ENCODE peak calls at places on chromosomes 12 and 14, in eight cellular contexts. One of them, this sample, is unnamed.

GRCh38 chr12:70929029-70929428 is 8.5 kb upstream of the PTPRR start:
- DNase-seq in left lung: no peak
- DNase-seq in tibial artery: no peak
- DNase-seq in GM23248: no peak
- DNase-seq in CD8-positive, alpha-beta memory T cell: no peak
- DNase-seq in small intestine: no peak
- DNase-seq in aorta: no peak
- DNase-seq in heart left ventricle: no peak
- DNase-seq in this sample: no peak

GRCh38 chr14:73188501-73188903 is 48.8 kb upstream of the PAPLN start:
- DNase-seq in left lung: no peak
- DNase-seq in tibial artery: no peak
- DNase-seq in GM23248: peak; percentile 69
- DNase-seq in CD8-positive, alpha-beta memory T cell: no peak
- DNase-seq in small intestine: no peak
- DNase-seq in aorta: no peak
- DNase-seq in heart left ventricle: no peak
- DNase-seq in this sample: no peak

GRCh38 chr12:12719496-12719895 is 2.3 kb downstream of the CDKN1B start:
- DNase-seq in left lung: no peak
- DNase-seq in tibial artery: no peak
- DNase-seq in GM23248: peak; percentile 30
- DNase-seq in CD8-positive, alpha-beta memory T cell: no peak
- DNase-seq in small intestine: peak; percentile 38
- DNase-seq in aorta: no peak
- DNase-seq in heart left ventricle: no peak
- DNase-seq in this sample: no peak

GRCh38 chr12:78651755-78652154 is 212.8 kb upstream of the SYT1 start:
- DNase-seq in left lung: no peak
- DNase-seq in tibial artery: no peak
- DNase-seq in GM23248: no peak
- DNase-seq in CD8-positive, alpha-beta memory T cell: no peak
- DNase-seq in small intestine: no peak
- DNase-seq in aorta: no peak
- DNase-seq in heart left ventricle: no peak
- DNase-seq in this sample: no peak

GRCh38 chr12:1792406-1792805 is 28.0 kb upstream of the LRTM2 start:
- DNase-seq in left lung: no peak
- DNase-seq in tibial artery: no peak
- DNase-seq in GM23248: no peak
- DNase-seq in CD8-positive, alpha-beta memory T cell: no peak
- DNase-seq in small intestine: no peak
- DNase-seq in aorta: peak; percentile 61
- DNase-seq in heart left ventricle: no peak
- DNase-seq in this sample: no peak

GRCh38 chr14:94005324-94005723 is 8.2 kb downstream of the CCDC197 start:
- DNase-seq in left lung: no peak
- DNase-seq in tibial artery: no peak
- DNase-seq in GM23248: peak; percentile 34
- DNase-seq in CD8-positive, alpha-beta memory T cell: no peak
- DNase-seq in small intestine: no peak
- DNase-seq in aorta: no peak
- DNase-seq in heart left ventricle: no peak
- DNase-seq in this sample: no peak

GRCh38 chr12:91483471-91483985 is 300.9 kb upstream of the DCN start:
- DNase-seq in left lung: no peak
- DNase-seq in tibial artery: no peak
- DNase-seq in GM23248: no peak
- DNase-seq in CD8-positive, alpha-beta memory T cell: no peak
- DNase-seq in small intestine: no peak
- DNase-seq in aorta: no peak
- DNase-seq in heart left ventricle: no peak
- DNase-seq in this sample: no peak

GRCh38 chr14:61475316-61475715 is 153.9 kb downstream of the PRKCH start:
- DNase-seq in left lung: no peak
- DNase-seq in tibial artery: no peak
- DNase-seq in GM23248: peak; percentile 88
- DNase-seq in CD8-positive, alpha-beta memory T cell: no peak
- DNase-seq in small intestine: peak; percentile 80
- DNase-seq in aorta: no peak
- DNase-seq in heart left ventricle: no peak
- DNase-seq in this sample: no peak

DNA sequence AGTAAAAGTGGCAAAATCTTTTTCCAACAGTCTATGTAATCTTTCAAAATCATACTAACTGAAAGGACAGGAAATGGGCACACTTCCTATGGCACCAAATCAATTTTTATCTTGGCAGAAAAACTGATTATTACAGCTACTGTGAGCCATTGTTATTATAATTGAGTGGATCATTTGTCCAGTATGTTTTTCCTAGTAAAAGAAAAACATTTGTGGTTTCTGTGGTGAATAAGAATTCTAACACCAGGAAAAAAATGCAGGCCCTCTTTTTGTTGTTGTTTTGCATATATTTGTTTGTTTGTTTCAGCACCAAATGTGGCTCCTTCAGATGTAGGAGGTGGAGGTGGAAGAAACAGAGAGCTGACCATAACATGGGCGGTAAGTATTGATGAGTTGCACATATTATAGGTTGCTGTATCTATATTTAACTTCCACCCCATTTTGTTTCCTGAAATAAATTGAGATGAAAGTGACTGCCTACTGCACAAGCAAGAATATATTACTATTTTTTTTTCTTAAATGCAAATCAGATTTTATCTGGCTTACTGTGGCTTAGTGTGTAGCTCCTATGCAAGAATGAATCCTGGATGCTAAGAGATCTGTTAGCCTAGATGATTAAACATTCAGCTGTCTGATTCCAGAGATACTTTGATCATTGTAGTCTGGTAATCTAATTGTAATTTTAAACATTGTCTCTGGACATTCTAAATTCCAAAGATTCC is 174.0 kb upstream of the PDZRN4 start:
- DNase-seq in left lung: no peak
- DNase-seq in tibial artery: no peak
- DNase-seq in GM23248: peak; percentile 17
- DNase-seq in CD8-positive, alpha-beta memory T cell: no peak
- DNase-seq in small intestine: no peak
- DNase-seq in aorta: no peak
- DNase-seq in heart left ventricle: no peak
- DNase-seq in this sample: no peak
- H3K4me3 ChIP-seq in left lung: no peak overlapping the region
- H3K4me3 ChIP-seq in tibial artery: no peak overlapping the region
- H3K4me3 ChIP-seq in GM23248: no peak overlapping the region
- H3K4me3 ChIP-seq in CD8-positive, alpha-beta memory T cell: no peak overlapping the region
- H3K4me3 ChIP-seq in small intestine: no peak overlapping the region
- H3K4me3 ChIP-seq in aorta: no peak overlapping the region
- H3K4me3 ChIP-seq in heart left ventricle: no peak overlapping the region
- H3K4me3 ChIP-seq in this sample: no peak overlapping the region

GRCh38 chr12:75212072-75212471 is 2.4 kb upstream of the KCNC2 start:
- DNase-seq in left lung: no peak
- DNase-seq in tibial artery: no peak
- DNase-seq in GM23248: no peak
- DNase-seq in CD8-positive, alpha-beta memory T cell: no peak
- DNase-seq in small intestine: no peak
- DNase-seq in aorta: no peak
- DNase-seq in heart left ventricle: no peak
- DNase-seq in this sample: no peak

GRCh38 chr12:75208851-75209781 is 523 bp downstream of the KCNC2 start:
- DNase-seq in left lung: no peak
- DNase-seq in tibial artery: no peak
- DNase-seq in GM23248: peak; percentile 51
- DNase-seq in CD8-positive, alpha-beta memory T cell: no peak
- DNase-seq in small intestine: no peak
- DNase-seq in aorta: peak; percentile 66
- DNase-seq in heart left ventricle: no peak
- DNase-seq in this sample: no peak

GRCh38 chr12:75209782-75210138 is at the start of gene KCNC2:
- DNase-seq in left lung: no peak
- DNase-seq in tibial artery: no peak
- DNase-seq in GM23248: no peak
- DNase-seq in CD8-positive, alpha-beta memory T cell: no peak
- DNase-seq in small intestine: no peak
- DNase-seq in aorta: no peak
- DNase-seq in heart left ventricle: no peak
- DNase-seq in this sample: no peak

GRCh38 chr12:75205556-75205955 is 4.1 kb downstream of the KCNC2 start:
- DNase-seq in left lung: no peak
- DNase-seq in tibial artery: no peak
- DNase-seq in GM23248: no peak
- DNase-seq in CD8-positive, alpha-beta memory T cell: no peak
- DNase-seq in small intestine: no peak
- DNase-seq in aorta: no peak
- DNase-seq in heart left ventricle: no peak
- DNase-seq in this sample: no peak

GRCh38 chr12:75207338-75208083 is 2.1 kb downstream of the KCNC2 start:
- DNase-seq in left lung: no peak
- DNase-seq in tibial artery: no peak
- DNase-seq in GM23248: no peak
- DNase-seq in CD8-positive, alpha-beta memory T cell: no peak
- DNase-seq in small intestine: no peak
- DNase-seq in aorta: peak; percentile 73
- DNase-seq in heart left ventricle: peak; percentile 49
- DNase-seq in this sample: no peak
- H3K27me3 ChIP-seq in left lung: peaks cover 63% of the 10 kb centered on the region
- H3K27me3 ChIP-seq in tibial artery: no peaks in the 10 kb centered on the region
- H3K27me3 ChIP-seq in GM23248: peaks cover 37% of the 10 kb centered on the region
- H3K27me3 ChIP-seq in CD8-positive, alpha-beta memory T cell: peaks cover 8% of the 10 kb centered on the region
- H3K27me3 ChIP-seq in small intestine: no peaks in the 10 kb centered on the region
- H3K27me3 ChIP-seq in aorta: peaks cover 2% of the 10 kb centered on the region
- H3K27me3 ChIP-seq in heart left ventricle: peaks cover 15% of the 10 kb centered on the region
- H3K27me3 ChIP-seq in this sample: peaks cover 46% of the 10 kb centered on the region

DNA sequence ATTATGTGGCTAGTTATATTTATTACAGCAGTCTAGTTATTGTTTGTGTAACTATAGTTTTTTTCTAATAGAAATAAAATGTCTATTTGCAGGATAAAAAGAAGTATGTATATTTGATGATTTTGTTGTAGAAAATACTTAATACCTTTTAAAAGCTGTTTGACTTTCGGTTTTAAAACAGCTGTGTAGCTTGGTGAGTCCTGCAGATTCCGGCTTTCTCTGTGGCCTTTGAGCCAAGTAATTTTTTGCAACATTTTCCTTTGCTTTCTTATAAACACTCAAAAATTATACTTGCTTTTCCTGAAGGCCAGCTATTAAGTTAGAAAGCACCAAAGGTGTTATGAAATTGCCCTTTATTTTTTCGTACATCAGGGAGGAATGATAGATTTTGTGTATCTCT is 63.5 kb downstream of the CRADD start:
- DNase-seq in left lung: no peak
- DNase-seq in tibial artery: no peak
- DNase-seq in GM23248: peak; percentile 73
- DNase-seq in CD8-positive, alpha-beta memory T cell: no peak
- DNase-seq in small intestine: peak; percentile 40
- DNase-seq in aorta: no peak
- DNase-seq in heart left ventricle: no peak
- DNase-seq in this sample: no peak
- H3K4me3 ChIP-seq in left lung: no peak overlapping the region
- H3K4me3 ChIP-seq in tibial artery: no peak overlapping the region
- H3K4me3 ChIP-seq in GM23248: peak overlapping the region; percentile 90
- H3K4me3 ChIP-seq in CD8-positive, alpha-beta memory T cell: no peak overlapping the region
- H3K4me3 ChIP-seq in small intestine: no peak overlapping the region
- H3K4me3 ChIP-seq in aorta: peak overlapping the region; percentile 14
- H3K4me3 ChIP-seq in heart left ventricle: peak overlapping the region; percentile 64
- H3K4me3 ChIP-seq in this sample: peak overlapping the region; percentile 20

DNA sequence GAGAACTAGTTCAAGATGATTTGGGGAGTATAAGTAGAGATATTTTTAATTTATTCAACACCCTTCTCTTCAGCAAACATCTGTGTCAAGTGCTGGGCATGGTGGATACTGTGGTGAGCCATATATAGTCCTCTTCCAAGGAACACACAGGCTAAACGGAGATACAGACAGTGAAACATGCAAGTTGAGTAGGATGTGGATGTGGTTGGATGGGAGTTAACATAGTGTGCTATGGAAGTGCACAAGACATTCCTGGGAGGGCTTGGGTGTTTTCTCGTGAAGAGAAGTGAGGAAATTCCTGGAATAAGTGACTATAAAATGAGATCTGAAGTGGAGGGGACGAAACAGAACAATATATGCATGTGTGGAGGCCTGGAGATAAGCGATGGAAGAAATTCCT is 181.1 kb upstream of the NPAS3 start:
- DNase-seq in left lung: no peak
- DNase-seq in tibial artery: no peak
- DNase-seq in GM23248: no peak
- DNase-seq in CD8-positive, alpha-beta memory T cell: no peak
- DNase-seq in small intestine: no peak
- DNase-seq in aorta: no peak
- DNase-seq in heart left ventricle: no peak
- DNase-seq in this sample: no peak
- H3K27me3 ChIP-seq in left lung: no peaks in the 10 kb centered on the region
- H3K27me3 ChIP-seq in tibial artery: no peaks in the 10 kb centered on the region
- H3K27me3 ChIP-seq in GM23248: no peaks in the 10 kb centered on the region
- H3K27me3 ChIP-seq in CD8-positive, alpha-beta memory T cell: no peaks in the 10 kb centered on the region
- H3K27me3 ChIP-seq in small intestine: no peaks in the 10 kb centered on the region
- H3K27me3 ChIP-seq in aorta: no peaks in the 10 kb centered on the region
- H3K27me3 ChIP-seq in heart left ventricle: no peaks in the 10 kb centered on the region
- H3K27me3 ChIP-seq in this sample: no peaks in the 10 kb centered on the region

GRCh38 chr12:48903363-48903981 is 21.8 kb downstream of the FKBP11 start:
- DNase-seq in left lung: peak; percentile 48
- DNase-seq in tibial artery: no peak
- DNase-seq in GM23248: peak; percentile 31
- DNase-seq in CD8-positive, alpha-beta memory T cell: no peak
- DNase-seq in small intestine: peak; percentile 67
- DNase-seq in aorta: no peak
- DNase-seq in heart left ventricle: no peak
- DNase-seq in this sample: no peak
- H3K4me3 ChIP-seq in left lung: no peak overlapping the region
- H3K4me3 ChIP-seq in tibial artery: peak overlapping the region; percentile 46
- H3K4me3 ChIP-seq in GM23248: no peak overlapping the region
- H3K4me3 ChIP-seq in CD8-positive, alpha-beta memory T cell: no peak overlapping the region
- H3K4me3 ChIP-seq in small intestine: no peak overlapping the region
- H3K4me3 ChIP-seq in aorta: no peak overlapping the region
- H3K4me3 ChIP-seq in heart left ventricle: peak overlapping the region; percentile 50
- H3K4me3 ChIP-seq in this sample: peak overlapping the region; percentile 37

DNA sequence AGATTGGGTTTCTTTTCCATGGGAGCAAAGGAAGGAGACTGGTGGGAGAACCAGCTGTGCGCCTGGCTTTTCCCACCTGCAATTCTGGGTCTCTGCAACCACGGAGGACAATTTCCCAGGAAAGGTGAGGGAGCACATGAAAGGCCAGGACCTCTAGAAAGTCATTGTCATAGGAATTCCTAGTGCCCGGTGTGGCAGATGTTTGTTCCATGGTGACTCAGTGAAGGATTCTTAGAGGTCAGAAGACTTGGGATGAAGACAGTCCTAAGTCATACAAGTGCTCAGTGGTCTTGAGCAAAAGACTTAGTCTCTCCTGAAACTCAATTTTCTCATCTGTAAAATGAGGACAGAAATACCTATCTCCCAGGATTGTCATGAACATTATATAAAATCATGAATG is 51.3 kb downstream of the KCNA5 start:
- DNase-seq in left lung: no peak
- DNase-seq in tibial artery: no peak
- DNase-seq in GM23248: peak; percentile 45
- DNase-seq in CD8-positive, alpha-beta memory T cell: no peak
- DNase-seq in small intestine: no peak
- DNase-seq in aorta: no peak
- DNase-seq in heart left ventricle: no peak
- DNase-seq in this sample: no peak
- H3K27me3 ChIP-seq in left lung: peaks cover 27% of the 10 kb centered on the region
- H3K27me3 ChIP-seq in tibial artery: no peaks in the 10 kb centered on the region
- H3K27me3 ChIP-seq in GM23248: no peaks in the 10 kb centered on the region
- H3K27me3 ChIP-seq in CD8-positive, alpha-beta memory T cell: peaks cover 3% of the 10 kb centered on the region
- H3K27me3 ChIP-seq in small intestine: no peaks in the 10 kb centered on the region
- H3K27me3 ChIP-seq in aorta: no peaks in the 10 kb centered on the region
- H3K27me3 ChIP-seq in heart left ventricle: peaks cover 2% of the 10 kb centered on the region
- H3K27me3 ChIP-seq in this sample: peaks cover 15% of the 10 kb centered on the region

This sample was measured in breast epithelium.